ENCODE peak calls at places on chromosomes 12 and 14, in seven cellular contexts. R is upper lobe of left lung, K is IMR-90, Y is psoas muscle, Q is NB4, U is dorsolateral prefrontal cortex, W is uterus. E is an unnamed sample.
A peak's percentile ranks its signal among the peaks of the same experiment; 100 is the strongest.

GRCh38 chr12:115421796-115422709 is 738.1 kb upstream of the TBX3 start:
- DNase-seq in R (no peak), U (no peak), K (no peak), Y (no peak), W (no peak), Q (no peak), E (no peak)

GRCh38 chr12:27177716-27178115 is 66.4 kb upstream of the STK38L start:
- DNase-seq in K (peak; percentile 80), Y (no peak), W (no peak), Q (peak; percentile 58), R (no peak), U (no peak), E (no peak)

GRCh38 chr12:52415870-52416750 is 10.0 kb upstream of the KRT82 start:
- DNase-seq in W (peak; percentile 83), Y (peak; percentile 35), K (peak; percentile 71), U (no peak), Q (no peak), R (no peak), E (peak; percentile 20)

GRCh38 chr12:52534482-52534881 is 14.3 kb upstream of the KRT5 start:
- DNase-seq in R (no peak), U (no peak), Q (peak; percentile 25), W (no peak), K (no peak), Y (no peak), E (no peak)

GRCh38 chr14:99320621-99321235 is 48.7 kb upstream of the BCL11B start:
- DNase-seq in U (no peak), R (no peak), K (no peak), Q (no peak), Y (no peak), W (no peak), E (no peak)

GRCh38 chr12:95624544-95624943 is 73.3 kb upstream of the USP44 start:
- DNase-seq in U (no peak), K (peak; percentile 31), W (no peak), Y (no peak), R (no peak), Q (no peak), E (no peak)

GRCh38 chr12:127161466-127161865 is 1105.5 kb upstream of the TMEM132C start:
- DNase-seq in R (no peak), K (no peak), U (no peak), Q (no peak), W (no peak), Y (no peak), E (no peak)

GRCh38 chr12:57110189-57111045 is 745 bp downstream of the STAT6 start:
- DNase-seq in U (no peak), K (peak; percentile 37), Q (peak; percentile 96), R (peak; percentile 82), W (peak; percentile 80), Y (peak; percentile 59), E (peak; percentile 71)

GRCh38 chr12:85872497-85873091 is 1.5 kb upstream of the NTS start:
- DNase-seq in Y (no peak), R (no peak), U (no peak), K (peak; percentile 64), W (no peak), Q (peak; percentile 68), E (no peak)

GRCh38 chr12:122012184-122012583 is 9.5 kb upstream of the BCL7A start:
- DNase-seq in K (no peak), U (no peak), R (no peak), Q (no peak), W (no peak), Y (no peak), E (no peak)

GRCh38 chr14:23814858-23815257 is 138.7 kb upstream of the DHRS4 start:
- DNase-seq in Y (no peak), U (no peak), R (no peak), K (no peak), W (no peak), Q (no peak), E (no peak)
- TF ChIP-seq CTCF in Y (no peak), U (no peak), R (no peak), K (no peak), W (no peak), Q (no peak), E (no peak)

GRCh38 chr14:68787235-68787727 is 5.6 kb downstream of the ZFP36L1 start:
- DNase-seq in Q (no peak), R (no peak), W (peak; percentile 53), U (no peak), Y (no peak), K (no peak), E (no peak)
- H3K4me3 ChIP-seq in Q (no peak overlapping the region), R (no peak overlapping the region), W (no peak overlapping the region), U (no peak overlapping the region), Y (peak overlapping the region; percentile 91), K (no peak overlapping the region), E (no peak overlapping the region)

GRCh38 chr12:69672195-69672594 is 26.9 kb downstream of the BEST3 start:
- DNase-seq in Q (no peak), K (no peak), R (no peak), U (no peak), Y (no peak), W (no peak), E (no peak)

GRCh38 chr12:69671597-69671996 is 27.5 kb downstream of the BEST3 start:
- DNase-seq in W (no peak), U (no peak), R (no peak), Q (no peak), Y (no peak), K (no peak), E (no peak)

GRCh38 chr12:69679119-69679518 is 20.0 kb downstream of the BEST3 start:
- DNase-seq in Y (no peak), Q (no peak), K (peak; percentile 54), W (no peak), R (no peak), U (no peak), E (no peak)

GRCh38 chr12:69682136-69682755 is 16.9 kb downstream of the BEST3 start:
- DNase-seq in K (no peak), U (no peak), Y (no peak), Q (no peak), R (no peak), W (no peak), E (no peak)

DNA sequence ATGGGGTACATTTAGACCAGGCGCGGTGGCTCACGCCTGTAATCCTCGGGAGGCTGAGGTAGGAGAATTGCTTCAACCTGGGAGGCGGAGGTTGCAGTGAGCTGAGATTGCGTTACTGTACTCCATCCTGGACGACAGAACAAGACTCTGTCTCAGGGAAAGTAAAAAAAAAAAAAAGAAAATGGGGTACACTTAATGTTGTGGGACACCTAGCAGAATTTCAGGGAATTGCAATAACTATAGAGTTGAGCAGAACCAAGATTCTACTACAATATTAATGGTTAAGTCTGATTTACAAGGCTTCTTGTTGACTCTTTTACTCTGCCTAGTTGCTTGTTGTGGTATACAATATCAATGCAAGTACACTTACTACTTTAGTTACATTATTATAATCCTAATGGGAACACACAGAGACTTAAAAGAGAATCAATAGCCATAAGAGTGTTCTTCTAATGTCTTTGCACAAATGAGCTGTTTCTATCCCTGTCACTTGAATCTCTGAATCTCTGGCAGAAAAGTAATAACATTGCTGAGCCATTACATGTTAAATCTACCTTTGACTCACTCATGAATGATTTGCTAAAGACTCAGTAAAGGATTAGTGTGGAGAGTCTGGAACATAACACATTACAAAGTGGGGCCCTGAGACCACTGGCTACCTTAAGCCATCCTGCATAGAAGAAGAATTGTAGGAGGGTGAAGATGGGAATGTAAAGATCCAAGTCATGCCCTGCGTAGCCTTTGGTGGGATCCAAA is 22.7 kb downstream of the BEST3 start:
- DNase-seq in K (peak; percentile 18), U (no peak), Y (no peak), W (no peak), Q (no peak), R (no peak), E (no peak)
- TF ChIP-seq CTCF in K (peak; percentile 21), U (no peak), Y (no peak), W (no peak), Q (no peak), R (no peak), E (no peak)

GRCh38 chr12:89858718-89859117 is 150.1 kb upstream of the ATP2B1 start:
- DNase-seq in Y (no peak), Q (no peak), K (no peak), W (no peak), U (no peak), R (no peak), E (no peak)

GRCh38 chr12:89859513-89860220 is 151.0 kb upstream of the ATP2B1 start:
- DNase-seq in K (no peak), R (no peak), Q (no peak), Y (no peak), U (no peak), W (no peak), E (no peak)

GRCh38 chr12:89856431-89856830 is 147.8 kb upstream of the ATP2B1 start:
- DNase-seq in W (no peak), U (no peak), Q (peak; percentile 84), K (peak; percentile 72), Y (no peak), R (no peak), E (no peak)

GRCh38 chr12:89861086-89861485 is 152.4 kb upstream of the ATP2B1 start:
- DNase-seq in Y (no peak), W (no peak), R (no peak), K (peak; percentile 26), Q (no peak), U (no peak), E (no peak)

GRCh38 chr12:89857652-89858274 is 149.1 kb upstream of the ATP2B1 start:
- DNase-seq in K (no peak), Q (no peak), U (no peak), W (no peak), R (no peak), Y (no peak), E (no peak)
- H3K4me3 ChIP-seq in K (no peak overlapping the region), Q (no peak overlapping the region), U (no peak overlapping the region), W (no peak overlapping the region), R (no peak overlapping the region), Y (no peak overlapping the region), E (no peak overlapping the region)

GRCh38 chr12:106915635-106916026 is 40.1 kb upstream of the TMEM263 start:
- DNase-seq in Q (no peak), Y (no peak), K (no peak), W (no peak), U (no peak), R (no peak), E (no peak)

GRCh38 chr12:106917503-106917902 is 38.2 kb upstream of the TMEM263 start:
- DNase-seq in Y (no peak), Q (no peak), R (no peak), K (no peak), U (no peak), W (no peak), E (no peak)

GRCh38 chr12:106914796-106915634 is 40.7 kb upstream of the TMEM263 start:
- DNase-seq in Y (no peak), U (no peak), R (no peak), K (no peak), Q (peak; percentile 45), W (no peak), E (no peak)

GRCh38 chr12:106919910-106920544 is 35.7 kb upstream of the TMEM263 start:
- DNase-seq in Y (no peak), R (no peak), U (no peak), Q (peak; percentile 68), W (no peak), K (peak; percentile 63), E (no peak)

GRCh38 chr12:106918746-106919145 is 37.0 kb upstream of the TMEM263 start:
- DNase-seq in U (no peak), K (peak; percentile 8), R (no peak), Q (peak; percentile 60), W (no peak), Y (no peak), E (no peak)
- TF ChIP-seq CTCF in U (peak; percentile 18), K (peak; percentile 62), R (no peak), Q (peak; percentile 64), W (no peak), Y (no peak), E (no peak)